ENCODE peak calls at places on chromosomes 12 and 14, in seven cellular contexts. S is GM06990, N is HL-60, R is HCT116, C is prostate gland, D is endodermal cell, Z is cardiac fibroblast. L is an unnamed sample.

GRCh38 chr12:25529738-25530137 is 23.3 kb downstream of the LMNTD1 start:
- DNase-seq in R (no peak), Z (peak; percentile 26), D (no peak), N (no peak), S (no peak), C (no peak), L (no peak)

GRCh38 chr14:52871606-52872005 is 79.2 kb downstream of the FERMT2 start:
- DNase-seq in C (no peak), Z (no peak), S (no peak), N (no peak), D (no peak), R (no peak), L (no peak)

GRCh38 chr14:103006106-103006505 is 51.2 kb downstream of the CDC42BPB start:
- DNase-seq in N (no peak), D (no peak), S (no peak), R (no peak), C (no peak), Z (no peak), L (no peak)

GRCh38 chr14:73731111-73731510 is 16.9 kb upstream of the PNMA1 start:
- DNase-seq in R (no peak), D (no peak), C (peak; percentile 76), N (no peak), Z (no peak), S (no peak), L (no peak)

GRCh38 chr12:6696690-6697583 is 3.7 kb downstream of the PIANP start:
- DNase-seq in D (no peak), S (peak; percentile 63), R (no peak), Z (no peak), C (no peak), N (no peak), L (peak; percentile 18)

GRCh38 chr14:74682169-74682952 is 30.5 kb downstream of the AREL1 start:
- DNase-seq in S (no peak), N (no peak), D (no peak), Z (no peak), R (no peak), C (no peak), L (no peak)

GRCh38 chr14:24418492-24418873 is 11.0 kb downstream of the CBLN3 start:
- DNase-seq in D (no peak), N (no peak), Z (peak; percentile 36), R (no peak), C (no peak), S (no peak), L (no peak)

GRCh38 chr12:91657016-91657415 is 474.4 kb upstream of the DCN start:
- DNase-seq in Z (no peak), D (no peak), C (no peak), N (no peak), R (no peak), S (no peak), L (no peak)

GRCh38 chr14:61107148-61107641 is 126.2 kb downstream of the SLC38A6 start:
- DNase-seq in R (no peak), C (no peak), Z (peak; percentile 80), D (no peak), S (no peak), N (no peak), L (no peak)

GRCh38 chr12:83805873-83806272 is 1106.7 kb downstream of the SLC6A15 start:
- DNase-seq in C (no peak), D (no peak), S (no peak), N (no peak), Z (no peak), R (no peak), L (no peak)

GRCh38 chr14:35470775-35471174 is 63.2 kb upstream of the INSM2 start:
- DNase-seq in Z (peak; percentile 26), N (no peak), R (no peak), C (no peak), S (no peak), D (peak; percentile 69), L (no peak)

GRCh38 chr12:17999174-17999801 is 90.7 kb downstream of the RERGL start:
- DNase-seq in N (no peak), D (no peak), C (no peak), S (no peak), Z (no peak), R (no peak), L (no peak)

GRCh38 chr14:91947196-91948184 is at the start of gene FBLN5:
- DNase-seq in R (no peak), D (peak; percentile 85), C (peak; percentile 33), S (no peak), Z (peak; percentile 88), N (no peak), L (no peak)

GRCh38 chr12:21527451-21528180 is 1.5 kb downstream of the SPX start:
- DNase-seq in Z (peak; percentile 60), R (no peak), D (peak; percentile 93), S (peak; percentile 64), C (peak; percentile 23), N (peak; percentile 47), L (peak; percentile 39)

GRCh38 chr12:122421815-122422737 is at the start of gene CLIP1:
- DNase-seq in C (peak; percentile 55), D (peak; percentile 92), N (peak; percentile 49), S (peak; percentile 82), R (no peak), Z (peak; percentile 82), L (no peak)

GRCh38 chr12:91413591-91413990 is 231.0 kb upstream of the DCN start:
- DNase-seq in C (peak; percentile 44), S (no peak), Z (peak; percentile 34), R (peak; percentile 51), N (no peak), D (no peak), L (no peak)

GRCh38 chr12:103807561-103808238 is 33.3 kb downstream of the NT5DC3 start:
- DNase-seq in S (no peak), R (no peak), C (no peak), D (peak; percentile 39), Z (no peak), N (no peak), L (no peak)

GRCh38 chr12:109278912-109279311 is 30.2 kb downstream of the FOXN4 start:
- DNase-seq in S (no peak), Z (no peak), C (no peak), D (no peak), R (no peak), N (no peak), L (no peak)

GRCh38 chr14:100896369-100897060 is 7.0 kb downstream of the RTL1 start:
- DNase-seq in C (no peak), Z (no peak), D (peak; percentile 41), N (no peak), R (no peak), S (no peak), L (no peak)

GRCh38 chr14:26577711-26578110 is 20.1 kb downstream of the NOVA1 start:
- DNase-seq in N (no peak), S (no peak), D (no peak), C (no peak), Z (no peak), R (no peak), L (no peak)

GRCh38 chr14:94685166-94685581 is 73.0 kb downstream of the SERPINA3 start:
- DNase-seq in Z (no peak), C (no peak), D (peak; percentile 77), N (no peak), R (no peak), S (no peak), L (no peak)

GRCh38 chr12:131333621-131334440 is 377.1 kb upstream of the SFSWAP start:
- DNase-seq in N (no peak), Z (no peak), C (no peak), S (no peak), R (no peak), D (peak; percentile 32), L (no peak)

GRCh38 chr12:109304485-109304884 is 4.6 kb downstream of the FOXN4 start:
- DNase-seq in R (no peak), N (no peak), Z (no peak), S (no peak), D (no peak), C (no peak), L (no peak)

GRCh38 chr14:64688028-64688427 is 16.2 kb upstream of the PLEKHG3 start:
- DNase-seq in Z (no peak), S (no peak), N (peak; percentile 48), C (no peak), R (no peak), D (no peak), L (no peak)

DNA sequence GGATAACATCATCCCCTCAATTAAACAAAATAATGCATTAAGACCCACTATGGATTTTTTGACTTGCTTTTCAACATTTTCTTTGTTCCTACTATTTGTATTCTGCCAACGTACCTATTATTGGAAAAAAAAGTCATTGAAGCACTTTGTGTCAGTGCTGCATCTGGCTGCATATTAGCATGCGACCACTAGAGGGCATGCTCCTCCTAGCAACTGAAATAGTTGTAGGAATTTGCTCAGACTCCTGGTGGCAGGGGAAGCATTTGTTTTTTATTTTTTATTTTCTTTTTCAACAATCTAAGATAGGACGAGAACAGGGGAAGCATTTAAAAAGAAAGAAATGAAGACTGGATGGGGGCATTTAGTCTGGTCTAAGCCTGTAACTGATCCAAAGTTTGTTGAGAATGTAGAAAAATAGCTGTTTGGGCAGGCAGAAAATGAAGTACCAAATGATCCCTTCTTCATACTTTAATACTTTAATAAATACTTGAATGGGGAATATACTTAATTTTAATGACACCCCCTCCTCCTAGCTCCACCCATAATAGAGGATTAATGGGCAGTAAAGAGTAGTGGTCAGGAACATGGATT is 14.5 kb upstream of the CLEC4A start:
- DNase-seq in Z (peak; percentile 88), S (peak; percentile 15), N (peak; percentile 73), D (peak; percentile 95), R (peak; percentile 63), C (peak; percentile 66), L (peak; percentile 56)
- H3K4me3 ChIP-seq in Z (no peak overlapping the region), S (no peak overlapping the region), N (no peak overlapping the region), D (no peak overlapping the region), R (no peak overlapping the region), C (no peak overlapping the region), L (no peak overlapping the region)

GRCh38 chr14:44369401-44370123 is 137.5 kb downstream of the FSCB start:
- DNase-seq in Z (no peak), S (no peak), N (no peak), R (no peak), C (no peak), D (no peak), L (no peak)
- TF ChIP-seq CTCF in Z (no peak), S (no peak), N (no peak), R (no peak), C (no peak), D (peak; percentile 68), L (no peak)

GRCh38 chr14:21317433-21317832 is 37.5 kb downstream of the RPGRIP1 start:
- DNase-seq in D (peak; percentile 48), C (no peak), S (peak; percentile 35), R (no peak), N (peak; percentile 39), Z (no peak), L (no peak)
- H3K4me3 ChIP-seq in D (no peak overlapping the region), C (no peak overlapping the region), S (no peak overlapping the region), R (no peak overlapping the region), N (no peak overlapping the region), Z (no peak overlapping the region), L (no peak overlapping the region)

GRCh38 chr14:97306133-97306784 is 509.1 kb downstream of the VRK1 start:
- DNase-seq in N (no peak), Z (no peak), D (no peak), C (no peak), R (no peak), S (peak; percentile 44), L (peak; percentile 49)

GRCh38 chr14:97299661-97300060 is 502.5 kb downstream of the VRK1 start:
- DNase-seq in D (peak; percentile 74), S (no peak), Z (no peak), C (no peak), R (no peak), N (no peak), L (no peak)

GRCh38 chr14:97298331-97298730 is 501.1 kb downstream of the VRK1 start:
- DNase-seq in D (peak; percentile 87), N (no peak), R (no peak), C (no peak), S (no peak), Z (no peak), L (no peak)

GRCh38 chr14:97298775-97299174 is 501.6 kb downstream of the VRK1 start:
- DNase-seq in D (no peak), S (no peak), N (no peak), R (no peak), C (no peak), Z (no peak), L (no peak)

GRCh38 chr14:97301931-97302559 is 504.9 kb downstream of the VRK1 start:
- DNase-seq in C (no peak), Z (no peak), N (no peak), D (peak; percentile 63), S (no peak), R (no peak), L (no peak)
- TF ChIP-seq CTCF in C (no peak), Z (no peak), N (no peak), D (peak; percentile 60), S (peak; percentile 25), R (no peak), L (no peak)